ENCODE peak calls at places on chromosomes 5 and 9, in five cellular contexts. U, I, K, V and W are unnamed samples.

GRCh38 chr5:96404191-96404867 is 28.7 kb downstream of the PCSK1 start:
- DNase-seq in U (no peak), K (no peak), V (no peak), I (no peak), W (no peak)

GRCh38 chr5:148352696-148353095 is 17.3 kb downstream of the SPINK9 start:
- DNase-seq in U (no peak), V (no peak), I (no peak), K (no peak), W (no peak)

GRCh38 chr5:80481019-80481893 is 6.6 kb upstream of the FAM151B start:
- DNase-seq in U (no peak), K (no peak), I (peak), V (no peak), W (no peak)

GRCh38 chr9:86099695-86100364 is 472 bp upstream of the GOLM1 start:
- DNase-seq in V (no peak), K (peak), I (peak), U (no peak), W (no peak)

GRCh38 chr5:36575367-36575781 is 31.0 kb upstream of the SLC1A3 start:
- DNase-seq in I (no peak), V (no peak), U (no peak), K (no peak), W (no peak)

GRCh38 chr5:160311491-160312138 is 749 bp downstream of the CCNJL start:
- DNase-seq in U (peak), I (peak), K (peak), V (no peak), W (no peak)

GRCh38 chr9:7058539-7058938 is 300.8 kb downstream of the KDM4C start:
- DNase-seq in U (no peak), K (no peak), V (no peak), I (no peak), W (no peak)

GRCh38 chr5:132748522-132749000 is 1.3 kb downstream of the CCNI2 start:
- DNase-seq in K (no peak), V (no peak), U (no peak), I (no peak), W (no peak)

GRCh38 chr9:121123816-121124536 is 49.2 kb downstream of the CNTRL start:
- DNase-seq in I (no peak), K (no peak), V (no peak), U (no peak), W (no peak)

GRCh38 chr5:140113180-140113698 is 670 bp upstream of the PURA start:
- DNase-seq in K (peak), V (no peak), I (no peak), U (no peak), W (no peak)

GRCh38 chr9:125343518-125344284 is 82.1 kb downstream of the GAPVD1 start:
- DNase-seq in I (no peak), V (no peak), U (no peak), K (no peak), W (no peak)

GRCh38 chr9:129322022-129322621 is 144.1 kb upstream of the IER5L start:
- DNase-seq in I (no peak), V (no peak), K (no peak), U (no peak), W (no peak)

GRCh38 chr5:73780297-73781080 is 154.5 kb downstream of the ARHGEF28 start:
- DNase-seq in K (no peak), V (no peak), U (no peak), I (no peak), W (no peak)

GRCh38 chr5:109374625-109375024 is 35.1 kb downstream of the PJA2 start:
- DNase-seq in K (no peak), I (no peak), U (no peak), V (no peak), W (no peak)

GRCh38 chr5:36047375-36048160 is 19.1 kb downstream of the UGT3A2 start:
- DNase-seq in K (no peak), I (no peak), U (no peak), V (no peak), W (no peak)

GRCh38 chr5:113293613-113294340 is 141.0 kb downstream of the TSSK1B start:
- DNase-seq in V (no peak), U (no peak), K (no peak), I (peak), W (peak)

GRCh38 chr5:66639036-66639435 is 42.8 kb downstream of the MAST4 start:
- DNase-seq in I (no peak), K (no peak), U (no peak), V (no peak), W (no peak)

GRCh38 chr5:53262348-53262970 is 152.9 kb upstream of the MOCS2 start:
- DNase-seq in V (no peak), U (no peak), K (no peak), I (no peak), W (no peak)

GRCh38 chr5:173563246-173563645 is 53.2 kb downstream of the BOD1 start:
- DNase-seq in K (no peak), V (no peak), U (no peak), I (no peak), W (no peak)

GRCh38 chr5:158957196-158957595 is 142.5 kb downstream of the EBF1 start:
- DNase-seq in K (no peak), V (no peak), I (no peak), U (no peak), W (no peak)

GRCh38 chr5:60927450-60927849 is 17.4 kb downstream of the ERCC8 start:
- DNase-seq in I (no peak), K (no peak), V (no peak), U (no peak), W (no peak)

GRCh38 chr5:82348749-82349148 is 70.6 kb upstream of the RPS23 start:
- DNase-seq in K (no peak), V (no peak), I (no peak), U (no peak), W (no peak)

GRCh38 chr5:82352146-82352791 is 74.1 kb upstream of the RPS23 start:
- DNase-seq in I (no peak), V (no peak), U (no peak), K (no peak), W (no peak)

GRCh38 chr5:82347213-82347947 is 69.2 kb upstream of the RPS23 start:
- DNase-seq in V (peak), K (peak), I (no peak), U (no peak), W (no peak)

GRCh38 chr5:82351754-82352145 is 73.6 kb upstream of the RPS23 start:
- DNase-seq in U (no peak), I (peak), V (no peak), K (no peak), W (no peak)

GRCh38 chr5:82349651-82350050 is 71.5 kb upstream of the RPS23 start:
- DNase-seq in I (peak), K (no peak), U (no peak), V (no peak), W (no peak)
- TF ChIP-seq CTCF in I (peak), K (peak), U (peak), V (peak), W (peak)

DNA sequence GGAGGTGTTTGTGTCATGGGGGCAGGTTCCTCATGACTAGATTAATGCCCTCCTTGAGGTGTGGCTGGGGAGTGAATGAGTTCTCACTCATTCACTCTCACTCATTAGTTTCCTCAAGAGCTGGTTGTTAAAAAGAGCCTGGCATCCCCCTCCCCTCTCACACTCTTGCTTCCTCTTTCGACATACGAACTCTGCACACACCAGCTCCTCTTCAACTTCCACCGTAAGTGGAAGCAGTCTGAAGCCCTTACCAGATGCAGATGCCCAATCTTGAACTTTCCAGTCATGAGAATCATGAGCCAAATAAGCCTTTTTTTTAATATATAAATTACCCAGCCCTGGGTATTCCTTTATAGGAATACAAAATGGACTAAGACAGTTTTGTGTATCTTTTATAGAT is 82.5 kb downstream of the SPRY4 start:
- DNase-seq in I (no peak), U (no peak), V (no peak), K (no peak), W (no peak)
- TF ChIP-seq CTCF in I (no peak), U (no peak), V (no peak), K (no peak), W (no peak)

GRCh38 chr9:79480639-79481038 is 91.1 kb upstream of the TLE4 start:
- DNase-seq in U (no peak), I (no peak), K (no peak), V (no peak), W (no peak)

GRCh38 chr9:79482078-79482477 is 89.7 kb upstream of the TLE4 start:
- DNase-seq in I (no peak), K (no peak), U (no peak), V (no peak), W (no peak)

GRCh38 chr9:79477241-79477830 is 94.4 kb upstream of the TLE4 start:
- DNase-seq in I (no peak), U (no peak), V (no peak), K (no peak), W (no peak)

GRCh38 chr9:79473704-79474103 is 98.1 kb upstream of the TLE4 start:
- DNase-seq in I (no peak), K (no peak), U (no peak), V (no peak), W (no peak)

GRCh38 chr9:79477955-79478751 is 93.6 kb upstream of the TLE4 start:
- DNase-seq in I (peak), V (no peak), K (no peak), U (peak), W (peak)
- TF ChIP-seq CTCF in I (no peak), V (peak), K (peak), U (peak), W (peak)

DNA sequence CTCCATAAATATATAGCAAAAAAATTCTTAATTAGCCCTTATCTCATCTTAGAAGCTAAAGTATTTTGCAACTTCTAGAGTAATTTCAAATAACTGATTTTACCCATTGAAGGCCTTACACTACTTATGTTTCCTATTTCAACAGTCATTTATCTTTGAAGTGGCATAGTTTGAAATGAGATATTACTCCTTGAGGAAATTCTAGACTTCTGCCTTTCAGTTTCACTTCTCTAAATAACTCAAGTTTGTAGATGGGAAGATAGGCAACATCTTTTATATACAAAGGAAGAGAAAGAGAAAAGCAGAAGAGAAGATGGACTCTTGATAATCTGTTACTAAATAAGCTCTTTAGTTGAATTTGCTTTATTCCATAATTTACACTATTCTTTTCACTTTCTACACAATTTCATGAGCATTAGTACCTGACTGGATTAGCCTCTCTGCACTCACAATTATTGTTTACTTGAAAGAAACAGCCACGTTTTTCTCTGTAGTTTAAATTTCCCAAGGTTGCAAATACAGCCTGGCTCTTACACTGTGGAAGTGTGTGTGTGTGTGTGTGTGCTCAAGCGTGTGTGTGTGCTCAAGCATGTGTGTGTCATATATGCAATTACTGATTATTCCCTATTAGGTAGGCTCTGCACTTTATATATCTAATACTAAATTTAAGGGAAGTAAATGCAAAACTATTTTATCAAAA is 60.6 kb upstream of the EMB start:
- DNase-seq in U (no peak), V (no peak), I (peak), K (no peak), W (peak)
- TF ChIP-seq CTCF in U (no peak), V (no peak), I (no peak), K (no peak), W (no peak)

GRCh38 chr9:89204811-89205210 is 26.2 kb upstream of the SHC3 start:
- DNase-seq in U (no peak), K (no peak), I (no peak), V (no peak), W (no peak)
- TF ChIP-seq CTCF in U (no peak), K (no peak), I (no peak), V (no peak), W (no peak)

DNA sequence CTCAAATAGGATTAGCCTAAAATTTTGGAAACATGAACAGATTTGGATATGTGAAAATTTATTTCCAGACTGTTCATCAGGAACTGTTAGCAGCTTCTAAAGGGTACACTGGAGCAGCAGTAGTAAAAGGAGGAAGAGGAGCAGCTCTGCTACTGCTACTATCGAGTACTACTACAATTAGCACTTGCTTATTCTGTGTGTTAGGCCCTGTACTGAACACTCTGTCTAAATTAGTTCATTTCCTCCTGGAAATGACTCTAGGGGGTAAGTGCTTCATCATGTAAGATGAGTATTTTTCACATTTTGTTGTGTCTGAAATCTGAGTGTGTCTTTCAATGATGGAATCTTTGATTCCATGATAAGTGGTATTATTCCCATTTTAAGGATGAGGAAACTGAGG is 9.8 kb downstream of the CD274 start:
- DNase-seq in I (no peak), K (no peak), U (no peak), V (no peak), W (no peak)
- TF ChIP-seq CTCF in I (no peak), K (no peak), U (no peak), V (no peak), W (no peak)

GRCh38 chr9:132699926-132700325 is 29.7 kb downstream of the GTF3C4 start:
- DNase-seq in K (no peak), I (no peak), V (no peak), U (no peak), W (no peak)

GRCh38 chr9:132703336-132703735 is 33.1 kb downstream of the GTF3C4 start:
- DNase-seq in I (no peak), K (no peak), V (no peak), U (no peak), W (no peak)

GRCh38 chr9:132702254-132702653 is 32.0 kb downstream of the GTF3C4 start:
- DNase-seq in V (no peak), U (no peak), I (no peak), K (no peak), W (no peak)

GRCh38 chr9:132697230-132697629 is 27.0 kb downstream of the GTF3C4 start:
- DNase-seq in U (no peak), V (no peak), K (no peak), I (no peak), W (no peak)

DNA sequence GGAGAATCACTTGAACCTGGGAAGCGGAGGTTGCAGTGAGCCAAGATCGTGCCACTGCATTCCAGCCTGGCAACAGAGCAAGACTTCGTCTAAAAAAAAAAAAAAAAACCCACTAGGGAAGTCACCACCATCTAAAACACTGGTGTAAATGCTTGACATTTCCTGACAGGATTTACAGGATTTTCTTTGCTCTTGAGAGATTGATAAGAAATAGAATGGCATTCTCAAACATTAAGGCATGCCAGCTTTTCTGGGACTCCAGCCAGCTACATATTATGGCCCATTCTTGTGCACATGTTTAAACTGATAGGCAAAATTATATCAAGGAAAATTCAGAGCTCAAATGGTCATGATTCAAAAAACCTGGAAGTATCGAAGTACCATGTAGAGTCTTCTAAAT is 28.7 kb downstream of the GTF3C4 start:
- DNase-seq in V (no peak), U (no peak), K (no peak), I (no peak), W (no peak)
- TF ChIP-seq CTCF in V (no peak), U (no peak), K (no peak), I (no peak), W (no peak)

GRCh38 chr5:100520348-100520747 is 14.8 kb upstream of the FAM174A start:
- DNase-seq in V (no peak), K (no peak), U (no peak), I (no peak), W (no peak)
- TF ChIP-seq CTCF in V (no peak), K (no peak), U (no peak), I (no peak), W (peak)